ENCODE peak calls at places on chromosomes 5 and 9, in seven cellular contexts. One of them, this sample, is unnamed.

GRCh38 chr9:37730840-37731239 is 22.8 kb upstream of the TRMT10B start:
- DNase-seq in tibial artery: no peak
- DNase-seq in GM13977: no peak
- DNase-seq in bronchial epithelial cell: no peak
- DNase-seq in Peyer's patch: no peak
- DNase-seq in foreskin fibroblast: no peak
- DNase-seq in BJ: no peak
- DNase-seq in this sample: no peak

GRCh38 chr9:111832428-111832827 is 37.7 kb upstream of the SHOC1 start:
- DNase-seq in GM13977: no peak
- DNase-seq in tibial artery: no peak
- DNase-seq in Peyer's patch: no peak
- DNase-seq in BJ: no peak
- DNase-seq in bronchial epithelial cell: peak
- DNase-seq in foreskin fibroblast: no peak
- DNase-seq in this sample: no peak

GRCh38 chr9:22446589-22446949 is at the start of gene DMRTA1:
- DNase-seq in foreskin fibroblast: peak
- DNase-seq in BJ: no peak
- DNase-seq in GM13977: peak
- DNase-seq in Peyer's patch: peak
- DNase-seq in tibial artery: peak
- DNase-seq in bronchial epithelial cell: peak
- DNase-seq in this sample: peak

GRCh38 chr5:89303033-89303480 is 420.1 kb upstream of the MEF2C start:
- DNase-seq in BJ: no peak
- DNase-seq in bronchial epithelial cell: no peak
- DNase-seq in foreskin fibroblast: no peak
- DNase-seq in tibial artery: no peak
- DNase-seq in Peyer's patch: no peak
- DNase-seq in GM13977: no peak
- DNase-seq in this sample: no peak

GRCh38 chr5:124663101-124663506 is 83.3 kb downstream of the ZNF608 start:
- DNase-seq in Peyer's patch: no peak
- DNase-seq in BJ: no peak
- DNase-seq in GM13977: no peak
- DNase-seq in bronchial epithelial cell: peak
- DNase-seq in tibial artery: no peak
- DNase-seq in foreskin fibroblast: peak
- DNase-seq in this sample: no peak

GRCh38 chr9:130835441-130836298 is 616 bp downstream of the ABL1 start:
- DNase-seq in GM13977: peak
- DNase-seq in foreskin fibroblast: no peak
- DNase-seq in bronchial epithelial cell: no peak
- DNase-seq in Peyer's patch: no peak
- DNase-seq in BJ: no peak
- DNase-seq in tibial artery: no peak
- DNase-seq in this sample: peak

GRCh38 chr9:81826541-81826906 is 101.7 kb upstream of the SPATA31D4 start:
- DNase-seq in GM13977: no peak
- DNase-seq in BJ: no peak
- DNase-seq in tibial artery: no peak
- DNase-seq in bronchial epithelial cell: no peak
- DNase-seq in foreskin fibroblast: no peak
- DNase-seq in Peyer's patch: no peak
- DNase-seq in this sample: no peak

GRCh38 chr5:96905864-96906263 is 29.6 kb downstream of the ERAP2 start:
- DNase-seq in bronchial epithelial cell: no peak
- DNase-seq in GM13977: no peak
- DNase-seq in Peyer's patch: no peak
- DNase-seq in foreskin fibroblast: no peak
- DNase-seq in tibial artery: no peak
- DNase-seq in BJ: no peak
- DNase-seq in this sample: no peak

GRCh38 chr5:147887925-147888324 is 9.4 kb downstream of the SCGB3A2 start:
- DNase-seq in GM13977: no peak
- DNase-seq in BJ: no peak
- DNase-seq in foreskin fibroblast: no peak
- DNase-seq in bronchial epithelial cell: peak
- DNase-seq in tibial artery: no peak
- DNase-seq in Peyer's patch: no peak
- DNase-seq in this sample: no peak

DNA sequence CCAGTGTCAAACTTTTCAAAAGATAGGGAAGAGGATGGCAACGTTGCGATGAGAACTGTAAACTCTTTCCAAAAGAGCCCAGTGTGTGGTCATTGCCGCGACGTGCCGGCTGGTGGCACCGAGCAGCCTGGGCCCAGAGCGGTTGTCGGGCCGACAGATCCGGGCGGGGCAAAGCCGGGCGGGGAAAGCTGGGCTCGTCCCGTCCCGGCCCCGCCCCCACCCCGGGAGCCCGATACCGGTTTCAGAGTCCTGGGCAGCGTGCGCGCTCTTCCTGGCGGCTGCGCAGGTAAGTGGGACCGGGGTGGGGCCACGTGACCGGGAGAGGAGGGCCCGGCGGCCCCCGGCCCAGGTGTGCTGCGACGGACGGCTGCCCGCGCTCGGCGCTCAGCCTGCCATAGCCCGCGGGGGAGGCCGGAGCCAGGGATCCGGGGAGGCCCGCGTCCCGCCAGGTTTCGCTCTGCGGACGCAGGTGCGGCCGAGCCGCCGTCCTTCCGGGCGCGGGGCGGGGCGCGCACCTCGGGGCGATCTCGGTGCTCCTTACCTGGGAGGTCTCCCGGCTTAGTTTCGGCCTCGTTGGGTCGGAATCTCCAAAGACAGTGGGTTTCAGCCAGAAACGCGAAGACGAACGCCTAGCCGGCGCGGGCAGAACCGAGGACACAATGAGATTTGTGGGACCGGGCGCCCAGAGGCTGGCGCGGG is at the start of gene MARVELD2:
- DNase-seq in tibial artery: peak
- DNase-seq in bronchial epithelial cell: peak
- DNase-seq in BJ: no peak
- DNase-seq in Peyer's patch: peak
- DNase-seq in foreskin fibroblast: peak
- DNase-seq in GM13977: peak
- DNase-seq in this sample: peak
- TF ChIP-seq CTCF in tibial artery: no peak
- TF ChIP-seq CTCF in bronchial epithelial cell: peak
- TF ChIP-seq CTCF in BJ: peak
- TF ChIP-seq CTCF in Peyer's patch: peak
- TF ChIP-seq CTCF in foreskin fibroblast: peak
- TF ChIP-seq CTCF in GM13977: peak
- TF ChIP-seq CTCF in this sample: no peak

DNA sequence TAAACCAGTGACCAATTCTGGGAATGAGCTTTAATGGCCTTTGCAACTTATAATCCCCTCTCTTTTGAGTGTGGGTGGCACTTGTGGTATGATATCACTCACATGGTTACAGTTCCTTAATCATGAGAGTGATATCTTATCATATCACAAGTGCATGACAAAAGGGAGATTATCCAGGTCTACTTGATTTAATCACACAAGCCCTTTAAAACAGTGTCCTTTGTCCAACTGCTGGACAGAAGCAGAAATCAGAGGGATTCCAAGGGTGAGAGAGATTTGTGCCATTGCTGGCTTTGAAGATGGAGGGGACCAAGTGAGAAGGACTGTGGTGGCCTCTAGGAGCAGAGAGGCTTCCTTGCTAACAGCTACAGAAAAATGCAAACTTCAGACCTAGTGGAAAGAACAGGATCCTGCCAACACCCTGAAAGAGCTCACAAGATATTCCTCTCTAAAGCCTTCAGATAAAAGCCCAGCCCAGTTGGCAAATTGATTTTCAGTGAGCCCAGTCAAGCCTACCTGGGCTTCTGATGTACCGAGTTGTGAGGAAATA is 279.0 kb upstream of the TLE4 start:
- DNase-seq in Peyer's patch: no peak
- DNase-seq in tibial artery: no peak
- DNase-seq in GM13977: no peak
- DNase-seq in bronchial epithelial cell: no peak
- DNase-seq in foreskin fibroblast: no peak
- DNase-seq in BJ: no peak
- DNase-seq in this sample: no peak
- TF ChIP-seq CTCF in Peyer's patch: no peak
- TF ChIP-seq CTCF in tibial artery: no peak
- TF ChIP-seq CTCF in GM13977: no peak
- TF ChIP-seq CTCF in bronchial epithelial cell: no peak
- TF ChIP-seq CTCF in foreskin fibroblast: no peak
- TF ChIP-seq CTCF in BJ: no peak
- TF ChIP-seq CTCF in this sample: no peak

DNA sequence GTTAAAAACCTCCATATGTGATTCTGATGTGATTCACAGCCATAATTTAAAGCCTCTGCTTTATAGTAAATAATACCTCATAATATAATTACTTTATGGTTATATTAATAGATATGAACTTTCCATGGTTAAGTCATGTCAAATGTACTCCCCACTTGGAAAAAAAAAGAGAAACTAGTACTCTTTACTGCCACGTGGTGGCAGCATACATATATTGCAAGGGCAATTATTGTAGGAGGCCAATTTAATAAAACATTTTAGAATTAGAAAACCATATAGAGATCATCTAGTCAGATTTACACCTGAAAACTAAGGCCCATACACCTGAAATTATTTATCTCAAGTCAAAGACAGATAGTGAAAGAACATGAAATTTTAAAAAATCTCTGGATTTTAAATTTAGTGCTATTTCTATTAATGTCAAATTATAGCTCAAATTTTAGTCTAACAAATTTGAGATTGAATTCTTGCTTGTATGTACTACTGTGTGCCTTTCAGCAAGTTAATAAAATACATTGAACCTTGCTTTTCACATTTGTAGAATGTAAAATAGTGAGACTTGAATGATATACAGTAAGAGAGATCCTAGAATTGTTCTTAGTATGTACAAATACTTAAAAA is 603.6 kb downstream of the TLE4 start:
- DNase-seq in tibial artery: no peak
- DNase-seq in Peyer's patch: no peak
- DNase-seq in BJ: no peak
- DNase-seq in GM13977: no peak
- DNase-seq in foreskin fibroblast: peak
- DNase-seq in bronchial epithelial cell: peak
- DNase-seq in this sample: peak
- TF ChIP-seq CTCF in tibial artery: peak
- TF ChIP-seq CTCF in Peyer's patch: peak
- TF ChIP-seq CTCF in BJ: peak
- TF ChIP-seq CTCF in GM13977: peak
- TF ChIP-seq CTCF in foreskin fibroblast: peak
- TF ChIP-seq CTCF in bronchial epithelial cell: peak
- TF ChIP-seq CTCF in this sample: peak

DNA sequence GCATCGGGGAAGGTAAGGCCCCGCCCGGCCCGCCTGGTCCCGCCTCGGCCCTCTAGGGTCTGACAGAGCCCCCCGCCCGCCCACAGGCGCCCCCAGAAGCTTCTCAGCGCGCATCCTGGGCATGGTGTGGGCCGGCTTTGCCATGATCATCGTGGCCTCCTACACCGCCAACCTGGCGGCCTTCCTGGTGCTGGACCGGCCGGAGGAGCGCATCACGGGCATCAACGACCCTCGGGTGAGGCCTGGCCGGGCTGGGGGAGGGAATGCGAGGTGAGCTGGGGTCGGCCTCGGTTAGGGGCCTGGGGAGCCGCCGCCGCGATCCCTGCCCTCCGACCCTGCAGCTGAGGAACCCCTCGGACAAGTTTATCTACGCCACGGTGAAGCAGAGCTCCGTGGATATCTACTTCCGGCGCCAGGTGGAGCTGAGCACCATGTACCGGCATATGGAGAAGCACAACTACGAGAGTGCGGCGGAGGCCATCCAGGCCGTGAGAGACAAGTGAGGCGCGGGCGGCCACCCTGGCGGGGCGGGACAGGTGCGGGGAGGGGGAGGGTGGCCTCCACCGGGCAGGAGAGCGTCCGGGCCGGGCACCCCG is 7.2 kb downstream of the LRRC26 start:
- DNase-seq in Peyer's patch: no peak
- DNase-seq in foreskin fibroblast: no peak
- DNase-seq in bronchial epithelial cell: no peak
- DNase-seq in BJ: no peak
- DNase-seq in tibial artery: no peak
- DNase-seq in GM13977: no peak
- DNase-seq in this sample: peak
- TF ChIP-seq CTCF in Peyer's patch: peak
- TF ChIP-seq CTCF in foreskin fibroblast: no peak
- TF ChIP-seq CTCF in bronchial epithelial cell: peak
- TF ChIP-seq CTCF in BJ: peak
- TF ChIP-seq CTCF in tibial artery: no peak
- TF ChIP-seq CTCF in GM13977: peak
- TF ChIP-seq CTCF in this sample: no peak

DNA sequence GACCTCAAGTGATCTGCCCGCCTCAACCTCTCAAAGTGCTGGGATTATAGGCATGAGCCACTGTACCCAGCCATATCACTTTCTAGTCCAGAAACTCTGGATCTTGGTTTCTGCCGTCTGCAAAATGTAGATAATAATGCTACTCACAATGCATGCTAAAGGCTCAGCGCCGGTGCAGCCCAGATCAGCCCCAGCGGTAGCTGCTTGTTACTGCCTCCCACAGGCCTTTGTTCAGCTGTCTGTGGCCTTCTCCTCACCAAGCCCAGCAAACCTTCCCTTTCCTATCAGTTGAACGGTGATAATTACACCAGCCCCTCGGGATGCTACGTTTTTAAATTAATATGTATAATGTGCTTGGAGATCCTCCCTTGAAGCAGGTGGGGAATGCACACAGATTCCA is 26.2 kb upstream of the MSX2 start:
- DNase-seq in Peyer's patch: no peak
- DNase-seq in BJ: no peak
- DNase-seq in bronchial epithelial cell: no peak
- DNase-seq in foreskin fibroblast: no peak
- DNase-seq in GM13977: no peak
- DNase-seq in tibial artery: no peak
- DNase-seq in this sample: no peak
- TF ChIP-seq CTCF in Peyer's patch: no peak
- TF ChIP-seq CTCF in BJ: no peak
- TF ChIP-seq CTCF in bronchial epithelial cell: no peak
- TF ChIP-seq CTCF in foreskin fibroblast: no peak
- TF ChIP-seq CTCF in GM13977: no peak
- TF ChIP-seq CTCF in tibial artery: no peak
- TF ChIP-seq CTCF in this sample: peak